ENCODE peak calls at places on chromosomes 2 and 18, in ten cellular contexts. One of them, this sample, is unnamed.

GRCh38 chr18:46294325-46294724 is 190.1 kb downstream of the HAUS1 start:
- DNase-seq in iris pigment epithelial cell: no peak
- DNase-seq in skeletal muscle cell: no peak
- DNase-seq in heart left ventricle: no peak
- DNase-seq in NCI-H510A treated with DMSO at 0.1 percent for 48 hours: no peak
- DNase-seq in central memory CD4-positive, alpha-beta T cell: no peak
- DNase-seq in T-cell: no peak
- DNase-seq in nucleus accumbens: no peak
- DNase-seq in choroid plexus epithelial cell: no peak
- DNase-seq in stimulated activated CD4-positive, alpha-beta T cell treated with anti-CD3 and anti-CD28 coated beads, Interleukin-4, amount 100 ng/mL, for 1 hour: no peak
- DNase-seq in this sample: no peak

GRCh38 chr2:25378731-25379490 is 37.2 kb upstream of the DNMT3A start:
- DNase-seq in NCI-H510A treated with DMSO at 0.1 percent for 48 hours: no peak
- DNase-seq in T-cell: no peak
- DNase-seq in nucleus accumbens: no peak
- DNase-seq in skeletal muscle cell: no peak
- DNase-seq in central memory CD4-positive, alpha-beta T cell: no peak
- DNase-seq in stimulated activated CD4-positive, alpha-beta T cell treated with anti-CD3 and anti-CD28 coated beads, Interleukin-4, amount 100 ng/mL, for 1 hour: no peak
- DNase-seq in choroid plexus epithelial cell: no peak
- DNase-seq in iris pigment epithelial cell: peak; percentile 16
- DNase-seq in heart left ventricle: no peak
- DNase-seq in this sample: no peak

GRCh38 chr2:239184179-239184578 is 216.6 kb downstream of the HDAC4 start:
- DNase-seq in NCI-H510A treated with DMSO at 0.1 percent for 48 hours: no peak
- DNase-seq in skeletal muscle cell: no peak
- DNase-seq in iris pigment epithelial cell: no peak
- DNase-seq in choroid plexus epithelial cell: no peak
- DNase-seq in central memory CD4-positive, alpha-beta T cell: no peak
- DNase-seq in stimulated activated CD4-positive, alpha-beta T cell treated with anti-CD3 and anti-CD28 coated beads, Interleukin-4, amount 100 ng/mL, for 1 hour: no peak
- DNase-seq in nucleus accumbens: no peak
- DNase-seq in T-cell: no peak
- DNase-seq in heart left ventricle: no peak
- DNase-seq in this sample: no peak

GRCh38 chr2:31413876-31414550 is 529 bp downstream of the XDH start:
- DNase-seq in choroid plexus epithelial cell: no peak
- DNase-seq in stimulated activated CD4-positive, alpha-beta T cell treated with anti-CD3 and anti-CD28 coated beads, Interleukin-4, amount 100 ng/mL, for 1 hour: no peak
- DNase-seq in T-cell: no peak
- DNase-seq in heart left ventricle: no peak
- DNase-seq in NCI-H510A treated with DMSO at 0.1 percent for 48 hours: peak; percentile 13
- DNase-seq in nucleus accumbens: no peak
- DNase-seq in iris pigment epithelial cell: no peak
- DNase-seq in skeletal muscle cell: no peak
- DNase-seq in central memory CD4-positive, alpha-beta T cell: no peak
- DNase-seq in this sample: no peak

GRCh38 chr2:33215299-33215698 is 261.1 kb upstream of the RASGRP3 start:
- DNase-seq in central memory CD4-positive, alpha-beta T cell: no peak
- DNase-seq in nucleus accumbens: no peak
- DNase-seq in heart left ventricle: peak; percentile 37
- DNase-seq in iris pigment epithelial cell: peak; percentile 94
- DNase-seq in skeletal muscle cell: peak; percentile 85
- DNase-seq in stimulated activated CD4-positive, alpha-beta T cell treated with anti-CD3 and anti-CD28 coated beads, Interleukin-4, amount 100 ng/mL, for 1 hour: no peak
- DNase-seq in T-cell: no peak
- DNase-seq in choroid plexus epithelial cell: peak; percentile 93
- DNase-seq in NCI-H510A treated with DMSO at 0.1 percent for 48 hours: no peak
- DNase-seq in this sample: peak; percentile 90

GRCh38 chr18:48983793-48984437 is 33.1 kb upstream of the SMAD7 start:
- DNase-seq in T-cell: no peak
- DNase-seq in choroid plexus epithelial cell: peak; percentile 38
- DNase-seq in nucleus accumbens: no peak
- DNase-seq in skeletal muscle cell: no peak
- DNase-seq in iris pigment epithelial cell: no peak
- DNase-seq in stimulated activated CD4-positive, alpha-beta T cell treated with anti-CD3 and anti-CD28 coated beads, Interleukin-4, amount 100 ng/mL, for 1 hour: no peak
- DNase-seq in NCI-H510A treated with DMSO at 0.1 percent for 48 hours: peak; percentile 45
- DNase-seq in heart left ventricle: no peak
- DNase-seq in central memory CD4-positive, alpha-beta T cell: no peak
- DNase-seq in this sample: no peak

GRCh38 chr2:39550701-39551285 is 113.7 kb upstream of the MAP4K3 start:
- DNase-seq in central memory CD4-positive, alpha-beta T cell: no peak
- DNase-seq in nucleus accumbens: no peak
- DNase-seq in iris pigment epithelial cell: peak; percentile 62
- DNase-seq in T-cell: no peak
- DNase-seq in choroid plexus epithelial cell: no peak
- DNase-seq in skeletal muscle cell: no peak
- DNase-seq in heart left ventricle: no peak
- DNase-seq in NCI-H510A treated with DMSO at 0.1 percent for 48 hours: no peak
- DNase-seq in stimulated activated CD4-positive, alpha-beta T cell treated with anti-CD3 and anti-CD28 coated beads, Interleukin-4, amount 100 ng/mL, for 1 hour: no peak
- DNase-seq in this sample: peak; percentile 22

GRCh38 chr2:206368933-206369569 is 74.3 kb upstream of the ADAM23 start:
- DNase-seq in stimulated activated CD4-positive, alpha-beta T cell treated with anti-CD3 and anti-CD28 coated beads, Interleukin-4, amount 100 ng/mL, for 1 hour: no peak
- DNase-seq in NCI-H510A treated with DMSO at 0.1 percent for 48 hours: no peak
- DNase-seq in central memory CD4-positive, alpha-beta T cell: no peak
- DNase-seq in heart left ventricle: no peak
- DNase-seq in iris pigment epithelial cell: peak; percentile 7
- DNase-seq in nucleus accumbens: peak; percentile 11
- DNase-seq in T-cell: no peak
- DNase-seq in skeletal muscle cell: no peak
- DNase-seq in choroid plexus epithelial cell: no peak
- DNase-seq in this sample: no peak

GRCh38 chr2:42875880-42876279 is 83.5 kb upstream of the HAAO start:
- DNase-seq in stimulated activated CD4-positive, alpha-beta T cell treated with anti-CD3 and anti-CD28 coated beads, Interleukin-4, amount 100 ng/mL, for 1 hour: no peak
- DNase-seq in iris pigment epithelial cell: no peak
- DNase-seq in NCI-H510A treated with DMSO at 0.1 percent for 48 hours: no peak
- DNase-seq in nucleus accumbens: no peak
- DNase-seq in T-cell: no peak
- DNase-seq in heart left ventricle: no peak
- DNase-seq in skeletal muscle cell: no peak
- DNase-seq in central memory CD4-positive, alpha-beta T cell: no peak
- DNase-seq in choroid plexus epithelial cell: no peak
- DNase-seq in this sample: no peak

GRCh38 chr2:240255165-240255491 is 114.7 kb upstream of the OTOS start:
- DNase-seq in choroid plexus epithelial cell: no peak
- DNase-seq in skeletal muscle cell: no peak
- DNase-seq in heart left ventricle: no peak
- DNase-seq in T-cell: no peak
- DNase-seq in iris pigment epithelial cell: no peak
- DNase-seq in stimulated activated CD4-positive, alpha-beta T cell treated with anti-CD3 and anti-CD28 coated beads, Interleukin-4, amount 100 ng/mL, for 1 hour: no peak
- DNase-seq in nucleus accumbens: no peak
- DNase-seq in NCI-H510A treated with DMSO at 0.1 percent for 48 hours: no peak
- DNase-seq in central memory CD4-positive, alpha-beta T cell: no peak
- DNase-seq in this sample: no peak

GRCh38 chr2:54704688-54705605 is 18.5 kb upstream of the EML6 start:
- DNase-seq in choroid plexus epithelial cell: peak; percentile 85
- DNase-seq in stimulated activated CD4-positive, alpha-beta T cell treated with anti-CD3 and anti-CD28 coated beads, Interleukin-4, amount 100 ng/mL, for 1 hour: no peak
- DNase-seq in heart left ventricle: no peak
- DNase-seq in iris pigment epithelial cell: peak; percentile 72
- DNase-seq in NCI-H510A treated with DMSO at 0.1 percent for 48 hours: peak; percentile 61
- DNase-seq in central memory CD4-positive, alpha-beta T cell: peak; percentile 40
- DNase-seq in T-cell: no peak
- DNase-seq in nucleus accumbens: no peak
- DNase-seq in skeletal muscle cell: no peak
- DNase-seq in this sample: no peak

GRCh38 chr18:50878345-50879301 is at the start of gene ME2:
- DNase-seq in choroid plexus epithelial cell: peak; percentile 92
- DNase-seq in iris pigment epithelial cell: peak; percentile 88
- DNase-seq in central memory CD4-positive, alpha-beta T cell: peak; percentile 89
- DNase-seq in stimulated activated CD4-positive, alpha-beta T cell treated with anti-CD3 and anti-CD28 coated beads, Interleukin-4, amount 100 ng/mL, for 1 hour: peak; percentile 90
- DNase-seq in heart left ventricle: peak; percentile 93
- DNase-seq in NCI-H510A treated with DMSO at 0.1 percent for 48 hours: peak; percentile 67
- DNase-seq in nucleus accumbens: peak; percentile 78
- DNase-seq in skeletal muscle cell: peak; percentile 40
- DNase-seq in T-cell: peak; percentile 85
- DNase-seq in this sample: peak; percentile 69

GRCh38 chr2:228658998-228659397 is 477.5 kb upstream of the SPHKAP start:
- DNase-seq in T-cell: no peak
- DNase-seq in central memory CD4-positive, alpha-beta T cell: no peak
- DNase-seq in stimulated activated CD4-positive, alpha-beta T cell treated with anti-CD3 and anti-CD28 coated beads, Interleukin-4, amount 100 ng/mL, for 1 hour: no peak
- DNase-seq in iris pigment epithelial cell: peak; percentile 93
- DNase-seq in heart left ventricle: no peak
- DNase-seq in choroid plexus epithelial cell: peak; percentile 96
- DNase-seq in nucleus accumbens: no peak
- DNase-seq in skeletal muscle cell: peak; percentile 64
- DNase-seq in NCI-H510A treated with DMSO at 0.1 percent for 48 hours: no peak
- DNase-seq in this sample: peak; percentile 87

GRCh38 chr2:164710252-164710633 is 89.0 kb upstream of the GRB14 start:
- DNase-seq in choroid plexus epithelial cell: peak; percentile 80
- DNase-seq in nucleus accumbens: no peak
- DNase-seq in heart left ventricle: no peak
- DNase-seq in stimulated activated CD4-positive, alpha-beta T cell treated with anti-CD3 and anti-CD28 coated beads, Interleukin-4, amount 100 ng/mL, for 1 hour: no peak
- DNase-seq in skeletal muscle cell: peak; percentile 41
- DNase-seq in central memory CD4-positive, alpha-beta T cell: no peak
- DNase-seq in iris pigment epithelial cell: peak; percentile 89
- DNase-seq in T-cell: no peak
- DNase-seq in NCI-H510A treated with DMSO at 0.1 percent for 48 hours: no peak
- DNase-seq in this sample: peak; percentile 57

GRCh38 chr2:42923632-42924425 is 131.4 kb upstream of the HAAO start:
- DNase-seq in choroid plexus epithelial cell: no peak
- DNase-seq in central memory CD4-positive, alpha-beta T cell: no peak
- DNase-seq in heart left ventricle: no peak
- DNase-seq in NCI-H510A treated with DMSO at 0.1 percent for 48 hours: no peak
- DNase-seq in nucleus accumbens: no peak
- DNase-seq in T-cell: no peak
- DNase-seq in skeletal muscle cell: no peak
- DNase-seq in iris pigment epithelial cell: peak; percentile 72
- DNase-seq in stimulated activated CD4-positive, alpha-beta T cell treated with anti-CD3 and anti-CD28 coated beads, Interleukin-4, amount 100 ng/mL, for 1 hour: no peak
- DNase-seq in this sample: no peak

GRCh38 chr2:96885432-96886137 is 15.7 kb upstream of the SEMA4C start:
- DNase-seq in central memory CD4-positive, alpha-beta T cell: no peak
- DNase-seq in NCI-H510A treated with DMSO at 0.1 percent for 48 hours: no peak
- DNase-seq in nucleus accumbens: no peak
- DNase-seq in choroid plexus epithelial cell: no peak
- DNase-seq in skeletal muscle cell: no peak
- DNase-seq in heart left ventricle: no peak
- DNase-seq in stimulated activated CD4-positive, alpha-beta T cell treated with anti-CD3 and anti-CD28 coated beads, Interleukin-4, amount 100 ng/mL, for 1 hour: no peak
- DNase-seq in T-cell: no peak
- DNase-seq in iris pigment epithelial cell: no peak
- DNase-seq in this sample: no peak

GRCh38 chr18:73739098-73739497 is 408.5 kb downstream of the FBXO15 start:
- DNase-seq in NCI-H510A treated with DMSO at 0.1 percent for 48 hours: no peak
- DNase-seq in heart left ventricle: no peak
- DNase-seq in choroid plexus epithelial cell: no peak
- DNase-seq in stimulated activated CD4-positive, alpha-beta T cell treated with anti-CD3 and anti-CD28 coated beads, Interleukin-4, amount 100 ng/mL, for 1 hour: no peak
- DNase-seq in iris pigment epithelial cell: no peak
- DNase-seq in nucleus accumbens: no peak
- DNase-seq in T-cell: no peak
- DNase-seq in central memory CD4-positive, alpha-beta T cell: no peak
- DNase-seq in skeletal muscle cell: no peak
- DNase-seq in this sample: no peak

GRCh38 chr2:165952085-165952484 is 1.5 kb downstream of the TTC21B start:
- DNase-seq in nucleus accumbens: no peak
- DNase-seq in choroid plexus epithelial cell: no peak
- DNase-seq in stimulated activated CD4-positive, alpha-beta T cell treated with anti-CD3 and anti-CD28 coated beads, Interleukin-4, amount 100 ng/mL, for 1 hour: no peak
- DNase-seq in skeletal muscle cell: no peak
- DNase-seq in T-cell: no peak
- DNase-seq in iris pigment epithelial cell: no peak
- DNase-seq in central memory CD4-positive, alpha-beta T cell: no peak
- DNase-seq in heart left ventricle: no peak
- DNase-seq in NCI-H510A treated with DMSO at 0.1 percent for 48 hours: no peak
- DNase-seq in this sample: no peak

GRCh38 chr2:208253518-208254117 is 1.3 kb downstream of the IDH1 start:
- DNase-seq in stimulated activated CD4-positive, alpha-beta T cell treated with anti-CD3 and anti-CD28 coated beads, Interleukin-4, amount 100 ng/mL, for 1 hour: no peak
- DNase-seq in nucleus accumbens: no peak
- DNase-seq in T-cell: no peak
- DNase-seq in NCI-H510A treated with DMSO at 0.1 percent for 48 hours: no peak
- DNase-seq in choroid plexus epithelial cell: no peak
- DNase-seq in central memory CD4-positive, alpha-beta T cell: no peak
- DNase-seq in heart left ventricle: no peak
- DNase-seq in iris pigment epithelial cell: no peak
- DNase-seq in skeletal muscle cell: no peak
- DNase-seq in this sample: no peak

GRCh38 chr2:31287681-31288080 is 53.7 kb downstream of the EHD3 start:
- DNase-seq in central memory CD4-positive, alpha-beta T cell: no peak
- DNase-seq in choroid plexus epithelial cell: peak; percentile 54
- DNase-seq in heart left ventricle: no peak
- DNase-seq in NCI-H510A treated with DMSO at 0.1 percent for 48 hours: no peak
- DNase-seq in nucleus accumbens: no peak
- DNase-seq in stimulated activated CD4-positive, alpha-beta T cell treated with anti-CD3 and anti-CD28 coated beads, Interleukin-4, amount 100 ng/mL, for 1 hour: no peak
- DNase-seq in T-cell: no peak
- DNase-seq in skeletal muscle cell: no peak
- DNase-seq in iris pigment epithelial cell: peak; percentile 51
- DNase-seq in this sample: peak; percentile 14

GRCh38 chr18:42839408-42839807 is 276.1 kb downstream of the RIT2 start:
- DNase-seq in choroid plexus epithelial cell: no peak
- DNase-seq in nucleus accumbens: no peak
- DNase-seq in iris pigment epithelial cell: no peak
- DNase-seq in central memory CD4-positive, alpha-beta T cell: no peak
- DNase-seq in heart left ventricle: no peak
- DNase-seq in skeletal muscle cell: no peak
- DNase-seq in T-cell: no peak
- DNase-seq in stimulated activated CD4-positive, alpha-beta T cell treated with anti-CD3 and anti-CD28 coated beads, Interleukin-4, amount 100 ng/mL, for 1 hour: no peak
- DNase-seq in NCI-H510A treated with DMSO at 0.1 percent for 48 hours: no peak
- DNase-seq in this sample: no peak

GRCh38 chr2:239035361-239035814 is 187.5 kb downstream of the TWIST2 start:
- DNase-seq in skeletal muscle cell: no peak
- DNase-seq in choroid plexus epithelial cell: peak; percentile 13
- DNase-seq in nucleus accumbens: peak; percentile 12
- DNase-seq in T-cell: peak; percentile 50
- DNase-seq in heart left ventricle: peak; percentile 36
- DNase-seq in NCI-H510A treated with DMSO at 0.1 percent for 48 hours: no peak
- DNase-seq in iris pigment epithelial cell: no peak
- DNase-seq in stimulated activated CD4-positive, alpha-beta T cell treated with anti-CD3 and anti-CD28 coated beads, Interleukin-4, amount 100 ng/mL, for 1 hour: peak; percentile 72
- DNase-seq in central memory CD4-positive, alpha-beta T cell: peak; percentile 36
- DNase-seq in this sample: no peak

GRCh38 chr2:186687774-186688173 is 6.1 kb upstream of the FAM171B start:
- DNase-seq in choroid plexus epithelial cell: no peak
- DNase-seq in central memory CD4-positive, alpha-beta T cell: no peak
- DNase-seq in skeletal muscle cell: no peak
- DNase-seq in NCI-H510A treated with DMSO at 0.1 percent for 48 hours: no peak
- DNase-seq in stimulated activated CD4-positive, alpha-beta T cell treated with anti-CD3 and anti-CD28 coated beads, Interleukin-4, amount 100 ng/mL, for 1 hour: no peak
- DNase-seq in nucleus accumbens: no peak
- DNase-seq in heart left ventricle: no peak
- DNase-seq in iris pigment epithelial cell: peak; percentile 30
- DNase-seq in T-cell: no peak
- DNase-seq in this sample: no peak

GRCh38 chr18:3383381-3383915 is 66.5 kb upstream of the TGIF1 start:
- DNase-seq in stimulated activated CD4-positive, alpha-beta T cell treated with anti-CD3 and anti-CD28 coated beads, Interleukin-4, amount 100 ng/mL, for 1 hour: no peak
- DNase-seq in heart left ventricle: no peak
- DNase-seq in NCI-H510A treated with DMSO at 0.1 percent for 48 hours: peak; percentile 27
- DNase-seq in choroid plexus epithelial cell: no peak
- DNase-seq in skeletal muscle cell: no peak
- DNase-seq in iris pigment epithelial cell: no peak
- DNase-seq in T-cell: no peak
- DNase-seq in nucleus accumbens: no peak
- DNase-seq in central memory CD4-positive, alpha-beta T cell: no peak
- DNase-seq in this sample: no peak

GRCh38 chr18:77061946-77062517 is 70.6 kb downstream of the MBP start:
- DNase-seq in choroid plexus epithelial cell: peak; percentile 84
- DNase-seq in T-cell: no peak
- DNase-seq in nucleus accumbens: no peak
- DNase-seq in skeletal muscle cell: no peak
- DNase-seq in heart left ventricle: no peak
- DNase-seq in central memory CD4-positive, alpha-beta T cell: no peak
- DNase-seq in NCI-H510A treated with DMSO at 0.1 percent for 48 hours: peak; percentile 18
- DNase-seq in iris pigment epithelial cell: peak; percentile 56
- DNase-seq in stimulated activated CD4-positive, alpha-beta T cell treated with anti-CD3 and anti-CD28 coated beads, Interleukin-4, amount 100 ng/mL, for 1 hour: no peak
- DNase-seq in this sample: peak; percentile 91

This sample was measured in brain microvascular endothelial cell.